ENCODE peak calls at places on chromosomes 4 and X, in four cellular contexts. W, R, K and E are unnamed samples.

GRCh38 chr4:88225216-88226107 is 58.9 kb downstream of the PPM1K start:
- DNase-seq in W (peak; percentile 26), R (peak; percentile 32), K (no peak), E (no peak)

GRCh38 chr4:186109245-186109644 is 4.7 kb downstream of the FAM149A start:
- DNase-seq in W (no peak), R (no peak), K (no peak), E (no peak)

GRCh38 chr4:186159613-186160012 is 31.8 kb upstream of the CYP4V2 start:
- DNase-seq in W (no peak), R (no peak), K (no peak), E (no peak)

GRCh38 chrX:134936542-134936941 is 54.2 kb upstream of the SMIM10 start:
- DNase-seq in W (peak; percentile 77), R (peak; percentile 47), K (no peak), E (no peak)

GRCh38 chrX:42725196-42725595 is 52.8 kb downstream of the PPP1R2C start:
- DNase-seq in W (no peak), R (no peak), K (no peak), E (no peak)

GRCh38 chr4:181225616-181226261 is 1017.5 kb upstream of the TENM3 start:
- DNase-seq in W (no peak), R (no peak), K (no peak), E (peak; percentile 80)

GRCh38 chr4:184815046-184815877 is 10.5 kb downstream of the ACSL1 start:
- DNase-seq in W (peak; percentile 74), R (peak; percentile 34), K (no peak), E (peak; percentile 42)

GRCh38 chrX:32137525-32137924 is 1065.7 kb upstream of the FTHL17 start:
- DNase-seq in W (no peak), R (peak; percentile 0), K (peak; percentile 9), E (peak; percentile 26)

GRCh38 chrX:10725071-10725470 is 104.7 kb upstream of the MID1 start:
- DNase-seq in W (peak; percentile 4), R (peak; percentile 3), K (no peak), E (peak; percentile 28)

GRCh38 chrX:101219840-101220191 is 230 bp downstream of the DRP2 start:
- DNase-seq in W (peak; percentile 71), R (peak; percentile 71), K (no peak), E (peak; percentile 45)

GRCh38 chr4:87042986-87043820 is 108.4 kb downstream of the AFF1 start:
- DNase-seq in W (no peak), R (no peak), K (no peak), E (peak; percentile 59)

GRCh38 chr4:87046111-87046510 is 111.3 kb downstream of the AFF1 start:
- DNase-seq in W (peak; percentile 12), R (no peak), K (no peak), E (no peak)

GRCh38 chr4:87045659-87046058 is 110.8 kb downstream of the AFF1 start:
- DNase-seq in W (no peak), R (no peak), K (no peak), E (no peak)

GRCh38 chr4:87042221-87042620 is 107.4 kb downstream of the AFF1 start:
- DNase-seq in W (no peak), R (no peak), K (no peak), E (no peak)

DNA sequence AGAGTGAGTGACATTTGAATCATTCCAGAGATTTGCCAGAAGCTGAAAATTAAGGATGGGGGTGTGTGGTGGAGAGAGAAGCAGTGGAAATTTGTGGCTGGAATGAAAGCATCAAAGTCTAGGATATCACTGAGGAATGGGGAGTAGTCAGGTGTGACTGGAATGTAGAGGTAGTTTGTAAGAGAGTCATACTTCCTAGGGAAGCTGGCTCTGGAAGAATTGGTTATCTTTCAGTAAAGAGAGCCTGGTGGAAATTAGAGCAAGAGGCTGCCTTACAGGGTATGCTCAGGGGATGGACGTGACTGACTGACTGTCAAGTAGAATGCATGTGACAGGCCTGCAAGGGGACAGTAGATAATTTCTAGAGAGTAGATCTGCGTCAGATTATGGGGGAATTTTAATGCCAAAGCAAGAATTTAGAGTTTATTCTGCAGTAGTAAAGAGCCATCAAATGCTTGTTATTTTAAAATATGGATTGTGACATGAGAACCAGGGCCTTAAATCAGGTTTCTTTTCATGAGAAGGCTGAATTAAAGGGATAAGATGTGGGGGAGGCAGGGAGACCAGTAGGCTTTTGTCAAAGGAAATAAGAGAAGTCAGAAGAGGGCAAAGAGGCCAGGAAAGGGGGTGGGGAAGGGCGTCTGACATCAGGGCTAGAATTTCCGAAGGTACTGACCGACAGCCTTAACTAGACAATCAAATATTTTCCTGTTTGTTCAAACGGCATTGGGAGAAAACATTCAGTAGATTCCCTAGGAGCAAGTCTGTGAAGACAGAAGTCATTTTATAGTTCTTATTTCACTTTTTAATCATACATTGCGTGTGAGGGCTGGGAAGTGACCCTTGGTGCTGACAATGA is 109.9 kb downstream of the AFF1 start:
- DNase-seq in W (no peak), R (no peak), K (no peak), E (peak; percentile 74)
- H3K4me1 ChIP-seq in W (peaks cover 2% of the 10 kb centered on the region), R (peaks cover 22% of the 10 kb centered on the region), K (peaks cover 30% of the 10 kb centered on the region), E (peaks cover 26% of the 10 kb centered on the region)

GRCh38 chr4:169133932-169134331 is 123.9 kb upstream of the CBR4 start:
- DNase-seq in W (no peak), R (no peak), K (no peak), E (no peak)
- H2BK5ac ChIP-seq in W (no peak overlapping the region), R (no peak overlapping the region), K (no peak overlapping the region), E (no peak overlapping the region)

GRCh38 chr4:139824882-139825522 is 159.4 kb downstream of the MGST2 start:
- DNase-seq in W (no peak), R (no peak), K (no peak), E (peak; percentile 47)
- H2AK5ac ChIP-seq in W (no peak overlapping the region), R (no peak overlapping the region), K (no peak overlapping the region), E (peak overlapping the region; percentile 29)

GRCh38 chr4:48774760-48775398 is 5.2 kb downstream of the FRYL start:
- DNase-seq in W (no peak), R (no peak), K (no peak), E (no peak)
- H3K4me1 ChIP-seq in W (peaks cover 9% of the 10 kb centered on the region), R (peaks cover 6% of the 10 kb centered on the region), K (peaks cover 22% of the 10 kb centered on the region), E (peaks cover 6% of the 10 kb centered on the region)

GRCh38 chrX:130111220-130111934 is 1.1 kb upstream of the ELF4 start:
- DNase-seq in W (no peak), R (peak; percentile 29), K (no peak), E (no peak)
- H2BK5ac ChIP-seq in W (peak overlapping the region; percentile 1), R (no peak overlapping the region), K (no peak overlapping the region), E (no peak overlapping the region)

GRCh38 chrX:48698306-48698705 is 1.8 kb downstream of the SUV39H1 start:
- DNase-seq in W (no peak), R (no peak), K (no peak), E (peak; percentile 10)

GRCh38 chrX:48696301-48697181 is at the start of gene SUV39H1:
- DNase-seq in W (peak; percentile 81), R (peak; percentile 89), K (peak; percentile 75), E (peak; percentile 89)

GRCh38 chrX:48695524-48695875 is 1.0 kb upstream of the SUV39H1 start:
- DNase-seq in W (peak; percentile 28), R (peak; percentile 23), K (no peak), E (no peak)

GRCh38 chrX:48695925-48696300 is 621 bp upstream of the SUV39H1 start:
- DNase-seq in W (no peak), R (no peak), K (no peak), E (peak; percentile 47)

DNA sequence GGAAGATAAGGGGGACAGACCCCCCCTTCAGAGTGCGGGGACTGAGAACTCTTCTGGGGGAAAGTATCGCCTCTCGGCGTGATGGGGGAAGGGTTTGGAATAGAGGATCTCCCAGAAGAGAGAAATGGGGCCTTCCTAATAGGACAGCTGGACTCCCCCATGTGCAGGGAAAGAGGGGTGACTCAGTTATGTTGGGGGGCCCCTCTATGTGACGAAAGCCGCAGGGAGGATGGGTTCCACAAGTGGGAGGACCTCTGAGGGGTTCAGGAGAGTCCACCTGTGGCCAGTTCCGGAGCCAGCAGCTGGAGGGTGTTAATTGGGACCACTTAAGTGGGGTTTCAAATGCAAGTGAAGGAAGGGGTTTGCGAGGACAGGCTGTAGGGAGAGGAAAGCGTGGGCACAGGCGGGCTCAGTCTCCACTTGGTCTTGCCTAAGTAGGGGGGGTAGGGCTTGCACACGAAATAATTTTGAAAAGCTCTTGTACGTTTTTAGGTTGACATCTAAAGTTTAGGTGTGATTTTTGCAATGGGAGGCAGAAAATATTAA is 721 bp downstream of the SUV39H1 start:
- DNase-seq in W (no peak), R (peak; percentile 22), K (no peak), E (no peak)
- H2AK5ac ChIP-seq in W (peak overlapping the region; percentile 2), R (no peak overlapping the region), K (no peak overlapping the region), E (no peak overlapping the region)

GRCh38 chr4:158810487-158811215 is 41.8 kb downstream of the FNIP2 start:
- DNase-seq in W (peak; percentile 98), R (peak; percentile 95), K (no peak), E (no peak)
- H3K4me1 ChIP-seq in W (peaks cover 8% of the 10 kb centered on the region), R (peaks cover 4% of the 10 kb centered on the region), K (no peaks in the 10 kb centered on the region), E (peaks cover 3% of the 10 kb centered on the region)

GRCh38 chr4:182273191-182273935 is 30.2 kb downstream of the TENM3 start:
- DNase-seq in W (no peak), R (no peak), K (peak; percentile 47), E (peak; percentile 23)
- H2BK5ac ChIP-seq in W (no peak overlapping the region), R (no peak overlapping the region), K (no peak overlapping the region), E (no peak overlapping the region)